ENCODE peak calls at places on chromosomes 16 and 17, in seven cellular contexts. Z, H, O, A, B, C and I are unnamed samples. For H3K27me3, the result is how much of the 10 kb centered on the place peaks cover.

GRCh38 chr16:89332248-89333245 is 115.0 kb downstream of the ZNF778 start:
- DNase-seq in Z (no peak), H (no peak), O (no peak), A (no peak), B (no peak), C (no peak), I (peak)

GRCh38 chr16:1710811-1711507 is 5.0 kb downstream of the MAPK8IP3 start:
- DNase-seq in Z (no peak), H (no peak), O (no peak), A (no peak), B (no peak), C (no peak), I (no peak)

GRCh38 chr16:27636453-27637200 is 86.7 kb downstream of the KATNIP start:
- DNase-seq in Z (no peak), H (no peak), O (no peak), A (no peak), B (no peak), C (no peak), I (no peak)

GRCh38 chr17:2055494-2056220 is 754 bp downstream of the HIC1 start:
- DNase-seq in Z (no peak), H (no peak), O (no peak), A (no peak), B (no peak), C (peak), I (no peak)

GRCh38 chr17:47837401-47838039 is 3.6 kb downstream of the SCRN2 start:
- DNase-seq in Z (no peak), H (no peak), O (no peak), A (no peak), B (no peak), C (no peak), I (no peak)

GRCh38 chr17:2101448-2102257 is 46.8 kb downstream of the HIC1 start:
- DNase-seq in Z (no peak), H (peak), O (no peak), A (no peak), B (no peak), C (no peak), I (no peak)

GRCh38 chr17:62675260-62675659 is 47.8 kb downstream of the MRC2 start:
- DNase-seq in Z (no peak), H (no peak), O (no peak), A (no peak), B (no peak), C (no peak), I (peak)

GRCh38 chr17:47687748-47688147 is 6.2 kb upstream of the TBKBP1 start:
- DNase-seq in Z (no peak), H (no peak), O (no peak), A (no peak), B (peak), C (no peak), I (no peak)

GRCh38 chr17:73308017-73308823 is 3.6 kb downstream of the CDC42EP4 start:
- DNase-seq in Z (no peak), H (peak), O (no peak), A (peak), B (no peak), C (peak), I (peak)

GRCh38 chr17:70089513-70090148 is 14.6 kb downstream of the KCNJ16 start:
- DNase-seq in Z (no peak), H (no peak), O (no peak), A (no peak), B (no peak), C (no peak), I (no peak)

GRCh38 chr16:67150833-67151396 is at the start of gene B3GNT9:
- DNase-seq in Z (no peak), H (peak), O (peak), A (peak), B (peak), C (peak), I (peak)

GRCh38 chr17:64005734-64006167 is 7.6 kb downstream of the PRR29 start:
- DNase-seq in Z (no peak), H (no peak), O (no peak), A (no peak), B (no peak), C (no peak), I (peak)

GRCh38 chr17:81198826-81199481 is 23.8 kb downstream of the CEP131 start:
- DNase-seq in Z (no peak), H (no peak), O (no peak), A (no peak), B (no peak), C (no peak), I (no peak)

GRCh38 chr17:8799001-8799850 is at the start of gene MFSD6L:
- DNase-seq in Z (no peak), H (no peak), O (no peak), A (no peak), B (no peak), C (no peak), I (no peak)

GRCh38 chr17:8326591-8327583 is 12.8 kb upstream of the ODF4 start:
- DNase-seq in Z (no peak), H (peak), O (no peak), A (no peak), B (no peak), C (peak), I (peak)

GRCh38 chr17:77011173-77012011 is 129.4 kb upstream of the SEC14L1 start:
- DNase-seq in Z (peak), H (no peak), O (no peak), A (no peak), B (peak), C (no peak), I (no peak)

GRCh38 chr16:80984124-80984892 is 22.4 kb downstream of the CMC2 start:
- DNase-seq in Z (no peak), H (no peak), O (no peak), A (no peak), B (no peak), C (no peak), I (no peak)

GRCh38 chr17:47937915-47938314 is 3.5 kb upstream of the PNPO start:
- DNase-seq in Z (no peak), H (no peak), O (no peak), A (no peak), B (no peak), C (no peak), I (no peak)

GRCh38 chr17:43660262-43660661 is 1.5 kb downstream of the MEOX1 start:
- DNase-seq in Z (no peak), H (no peak), O (no peak), A (no peak), B (no peak), C (no peak), I (no peak)

GRCh38 chr16:89531821-89532526 is 23.8 kb downstream of the SPG7 start:
- DNase-seq in Z (no peak), H (no peak), O (no peak), A (no peak), B (no peak), C (no peak), I (no peak)

GRCh38 chr16:81876273-81876900 is 97.3 kb downstream of the PLCG2 start:
- DNase-seq in Z (no peak), H (no peak), O (no peak), A (no peak), B (no peak), C (no peak), I (no peak)

GRCh38 chr17:72429066-72429638 is 308.3 kb downstream of the SOX9 start:
- DNase-seq in Z (no peak), H (no peak), O (no peak), A (no peak), B (no peak), C (no peak), I (no peak)

GRCh38 chr17:18327093-18327492 is 12.0 kb downstream of the SMCR8 start:
- DNase-seq in Z (no peak), H (no peak), O (no peak), A (no peak), B (no peak), C (no peak), I (no peak)

GRCh38 chr17:69729937-69730336 is 315.4 kb downstream of the MAP2K6 start:
- DNase-seq in Z (no peak), H (no peak), O (no peak), A (no peak), B (no peak), C (no peak), I (no peak)

GRCh38 chr17:41680426-41681040 is 8.2 kb upstream of the EIF1 start:
- DNase-seq in Z (no peak), H (no peak), O (no peak), A (no peak), B (no peak), C (no peak), I (no peak)

GRCh38 chr16:84746875-84747274 is 47.1 kb downstream of the USP10 start:
- DNase-seq in Z (no peak), H (no peak), O (no peak), A (no peak), B (no peak), C (no peak), I (no peak)

GRCh38 chr16:74455619-74456289 is 34.5 kb upstream of the CLEC18B start:
- DNase-seq in Z (no peak), H (no peak), O (no peak), A (no peak), B (no peak), C (no peak), I (no peak)

GRCh38 chr17:42155614-42156045 is 841 bp upstream of the RAB5C start:
- DNase-seq in Z (no peak), H (no peak), O (no peak), A (no peak), B (no peak), C (no peak), I (no peak)

GRCh38 chr16:27922433-27922832 is 141.1 kb downstream of the GSG1L start:
- DNase-seq in Z (no peak), H (no peak), O (no peak), A (no peak), B (no peak), C (no peak), I (peak)

GRCh38 chr16:48353565-48354163 is 31.5 kb downstream of the SIAH1 start:
- DNase-seq in Z (peak), H (no peak), O (peak), A (no peak), B (peak), C (peak), I (no peak)

GRCh38 chr17:38889745-38890409 is 20.0 kb downstream of the LASP1 start:
- DNase-seq in Z (no peak), H (no peak), O (no peak), A (no peak), B (no peak), C (no peak), I (no peak)

GRCh38 chr16:57955572-57955971 is 15.4 kb downstream of the CNGB1 start:
- DNase-seq in Z (no peak), H (no peak), O (no peak), A (no peak), B (no peak), C (no peak), I (no peak)

GRCh38 chr16:15776572-15776971 is 80.3 kb downstream of the MYH11 start:
- DNase-seq in Z (no peak), H (no peak), O (no peak), A (no peak), B (no peak), C (no peak), I (no peak)

GRCh38 chr16:15773964-15774363 is 82.9 kb downstream of the MYH11 start:
- DNase-seq in Z (no peak), H (no peak), O (no peak), A (no peak), B (no peak), C (no peak), I (no peak)

GRCh38 chr16:15777533-15778203 is 79.2 kb downstream of the MYH11 start:
- DNase-seq in Z (peak), H (no peak), O (peak), A (no peak), B (peak), C (no peak), I (no peak)

GRCh38 chr16:15775663-15776304 is 81.0 kb downstream of the MYH11 start:
- DNase-seq in Z (no peak), H (no peak), O (no peak), A (no peak), B (no peak), C (no peak), I (no peak)

GRCh38 chr16:15775209-15775608 is 81.6 kb downstream of the MYH11 start:
- DNase-seq in Z (no peak), H (no peak), O (no peak), A (no peak), B (no peak), C (no peak), I (no peak)
- H3K4me3 ChIP-seq in Z (no peak), H (no peak), O (no peak), A (no peak), B (no peak), C (no peak), I (no peak)

DNA sequence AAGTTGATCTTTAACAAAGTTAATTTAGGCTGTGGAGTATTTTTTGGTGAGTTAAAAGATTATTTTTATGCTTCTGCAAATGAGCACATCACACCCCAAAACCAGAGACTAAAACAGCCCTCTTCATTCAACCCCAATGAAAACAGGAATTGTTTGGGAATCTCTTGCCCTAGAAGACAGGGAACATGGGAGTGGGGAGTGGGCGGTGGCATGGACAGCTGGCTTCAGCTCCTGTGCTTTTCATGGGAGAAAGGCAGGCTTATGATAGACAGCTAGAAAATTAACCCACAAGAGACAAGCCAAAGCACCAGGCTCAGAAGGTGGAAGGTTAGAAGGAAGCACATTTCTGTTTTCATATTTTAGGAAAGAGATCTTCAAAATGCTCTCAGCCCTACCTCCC is 19.2 kb downstream of the GRIN2A start:
- DNase-seq in Z (no peak), H (no peak), O (no peak), A (no peak), B (no peak), C (no peak), I (no peak)
- H3K27me3 ChIP-seq in Z (under half), H (half or more), O (under half), A (under half), B (under half), C (under half), I (under half)

DNA sequence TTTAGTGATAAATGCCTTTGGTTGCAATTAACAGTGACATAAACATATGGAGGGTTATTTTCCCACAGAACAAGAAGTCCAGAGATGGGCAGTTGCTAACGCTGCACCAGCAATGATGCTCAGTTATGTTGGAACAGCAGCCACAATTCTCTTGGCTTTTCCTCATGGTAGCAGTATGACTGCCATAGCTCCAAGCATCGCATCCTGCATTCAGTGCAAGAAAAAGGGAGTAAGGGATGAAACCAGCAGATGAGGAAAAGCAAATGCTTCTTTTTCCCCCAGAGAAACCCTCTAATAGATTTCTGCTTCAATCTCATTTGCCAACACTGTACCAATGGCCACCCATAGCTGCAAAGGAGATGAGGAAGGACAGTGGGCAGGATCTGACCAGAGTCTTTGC is 13.0 kb upstream of the ZCCHC14 start:
- DNase-seq in Z (no peak), H (no peak), O (no peak), A (no peak), B (no peak), C (no peak), I (no peak)
- H3K27ac ChIP-seq in Z (no peak), H (no peak), O (no peak), A (no peak), B (no peak), C (no peak), I (no peak)

DNA sequence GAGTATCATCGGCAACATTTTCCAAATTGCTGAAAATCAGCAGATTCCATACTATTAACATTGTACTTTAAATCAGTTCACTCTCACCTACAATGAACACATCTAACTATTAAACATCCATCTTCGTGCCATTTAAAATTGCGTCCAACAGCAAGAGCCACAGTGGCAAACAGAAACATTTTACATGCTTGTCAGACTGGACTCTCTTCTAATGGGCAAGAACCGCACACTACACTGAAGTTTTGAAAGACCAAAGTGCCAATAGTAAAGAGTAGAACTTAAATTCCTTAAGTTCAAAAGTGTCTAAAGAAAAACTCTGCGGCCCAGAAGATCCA is 652 bp downstream of the RPS15A start:
- DNase-seq in Z (no peak), H (no peak), O (no peak), A (no peak), B (no peak), C (no peak), I (no peak)
- H3K4me3 ChIP-seq in Z (peak), H (peak), O (peak), A (peak), B (peak), C (peak), I (peak)

DNA sequence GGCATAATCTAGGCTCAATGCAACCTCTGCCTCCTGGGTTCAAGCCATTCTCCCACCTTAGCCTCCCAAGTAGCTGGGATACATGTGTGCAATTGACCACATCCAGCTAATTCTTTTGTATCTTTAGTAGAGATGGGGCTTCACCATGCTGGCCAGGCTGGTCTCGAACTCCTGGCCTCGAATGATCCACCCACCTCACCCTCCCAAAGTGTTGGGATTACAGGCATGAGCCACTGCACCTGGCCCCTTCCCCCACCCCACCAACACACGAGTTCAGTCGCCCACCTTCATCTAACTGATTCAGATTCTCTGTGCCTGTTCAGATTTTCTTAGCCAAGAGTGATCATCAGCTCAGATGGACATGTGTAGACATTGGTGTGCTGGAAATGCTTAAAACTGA is 25.0 kb upstream of the METTL9 start:
- DNase-seq in Z (no peak), H (no peak), O (no peak), A (no peak), B (no peak), C (no peak), I (no peak)
- H3K27me3 ChIP-seq in Z (under half), H (under half), O (under half), A (under half), B (under half), C (under half), I (under half)

DNA sequence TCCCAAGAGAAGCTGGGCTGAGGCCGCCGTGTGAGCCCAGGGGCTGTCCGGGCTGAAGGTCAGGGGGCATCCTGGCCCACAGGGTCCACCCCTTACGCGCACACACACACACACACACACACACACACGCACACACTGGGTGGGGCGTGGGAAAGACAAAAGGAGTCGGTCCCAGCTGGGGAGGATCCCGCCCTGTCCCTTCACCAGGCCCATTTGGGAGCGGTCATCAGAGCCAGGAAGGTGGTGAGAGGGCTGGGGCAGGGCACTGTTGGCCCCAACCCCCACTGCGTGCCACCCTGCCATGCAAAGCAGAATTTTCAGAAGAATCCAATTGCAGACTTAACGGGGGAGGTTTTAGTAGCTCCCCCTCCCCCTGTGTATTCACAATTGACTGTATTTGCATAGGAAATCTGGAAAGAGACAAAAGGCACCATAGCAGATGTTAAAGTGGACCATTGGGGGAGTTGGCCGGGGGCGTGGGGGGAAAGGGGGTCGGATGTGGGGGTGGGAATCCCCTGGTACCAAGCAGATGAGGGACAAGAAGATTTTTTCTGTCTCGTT is 11.3 kb upstream of the CD300A start:
- DNase-seq in Z (no peak), H (no peak), O (no peak), A (no peak), B (no peak), C (peak), I (no peak)
- H3K27ac ChIP-seq in Z (peak), H (peak), O (no peak), A (peak), B (no peak), C (peak), I (peak)

DNA sequence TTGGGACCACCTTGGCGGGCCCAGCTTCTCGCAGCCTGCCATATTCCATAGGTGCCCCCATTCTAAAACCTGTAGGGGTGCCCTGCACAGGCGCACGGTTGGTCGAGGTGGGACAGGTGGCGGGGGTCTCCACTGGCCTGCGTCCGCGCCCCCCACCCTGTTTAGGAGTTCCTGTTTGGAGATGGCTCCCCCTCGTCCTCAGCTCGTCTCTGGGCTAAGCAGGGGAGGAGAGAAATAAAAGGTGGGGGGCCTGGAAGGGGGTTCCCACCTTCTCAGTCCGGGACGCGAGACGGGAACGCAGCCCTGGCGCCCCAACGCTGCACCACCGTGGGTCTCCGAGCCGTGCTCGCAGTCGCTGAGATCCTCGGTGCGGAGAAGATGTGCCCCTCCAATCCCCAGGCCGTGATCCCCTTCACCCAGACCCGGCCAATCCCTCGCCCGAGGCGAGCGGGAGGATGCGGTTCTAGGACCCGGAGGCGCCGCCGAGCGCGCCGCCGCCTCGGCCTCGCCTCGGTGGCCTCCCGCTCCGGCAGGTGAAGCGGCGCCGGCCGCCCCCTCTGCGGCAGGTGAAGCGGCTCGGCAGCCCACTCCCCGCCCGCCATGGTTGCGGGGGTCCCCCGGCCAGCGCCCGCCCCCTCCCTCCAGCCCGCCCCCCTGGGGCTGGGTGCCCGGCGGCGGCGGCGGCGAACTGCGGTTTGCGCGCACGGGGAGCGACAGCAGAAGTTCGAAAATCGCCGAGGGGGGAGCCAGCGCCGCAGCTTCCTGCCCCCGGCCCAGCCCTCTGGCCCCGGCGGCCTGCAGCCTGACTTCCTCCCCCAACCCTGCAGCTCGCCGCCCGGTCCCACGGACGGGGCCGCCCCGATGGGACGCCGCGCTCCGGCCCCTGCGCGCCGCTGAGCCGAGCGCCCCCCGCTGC is at the start of gene FMNL1:
- DNase-seq in Z (no peak), H (peak), O (no peak), A (no peak), B (peak), C (peak), I (peak)
- H3K4me3 ChIP-seq in Z (peak), H (peak), O (peak), A (peak), B (peak), C (peak), I (peak)